ENCODE peak calls at places on chromosomes 7 and 10, in five cellular contexts. F, H, O, B and E are unnamed samples.

GRCh38 chr7:66921918-66922486 is 977 bp downstream of the TMEM248 start:
- DNase-seq in F (no peak), H (no peak), O (peak), B (peak), E (no peak)

GRCh38 chr7:18890134-18890533 is 227.3 kb downstream of the TWIST1 start:
- DNase-seq in F (no peak), H (no peak), O (no peak), B (no peak), E (no peak)

GRCh38 chr7:130144632-130145171 is 60.5 kb downstream of the TMEM209 start:
- DNase-seq in F (no peak), H (no peak), O (no peak), B (no peak), E (no peak)

GRCh38 chr10:128058746-128059125 is 67.5 kb downstream of the MKI67 start:
- DNase-seq in F (no peak), H (no peak), O (no peak), B (no peak), E (no peak)

GRCh38 chr10:51993475-51993874 is 294.1 kb upstream of the CSTF2T start:
- DNase-seq in F (no peak), H (no peak), O (no peak), B (no peak), E (no peak)

GRCh38 chr10:59901481-59901880 is 4.9 kb downstream of the CCDC6 start:
- DNase-seq in F (no peak), H (no peak), O (no peak), B (no peak), E (no peak)

GRCh38 chr10:66218981-66219587 is 706.8 kb upstream of the LRRTM3 start:
- DNase-seq in F (no peak), H (no peak), O (no peak), B (no peak), E (no peak)

GRCh38 chr10:44193567-44194220 is 191.2 kb downstream of the CXCL12 start:
- DNase-seq in F (no peak), H (no peak), O (no peak), B (no peak), E (no peak)

GRCh38 chr7:36430171-36430570 is 40.5 kb downstream of the ANLN start:
- DNase-seq in F (no peak), H (no peak), O (no peak), B (no peak), E (no peak)

GRCh38 chr10:28097633-28098032 is 98.8 kb upstream of the ODAD2 start:
- DNase-seq in F (no peak), H (no peak), O (no peak), B (no peak), E (no peak)
- TF ChIP-seq CTCF in F (no peak), H (no peak), O (no peak), B (no peak), E (no peak)

DNA sequence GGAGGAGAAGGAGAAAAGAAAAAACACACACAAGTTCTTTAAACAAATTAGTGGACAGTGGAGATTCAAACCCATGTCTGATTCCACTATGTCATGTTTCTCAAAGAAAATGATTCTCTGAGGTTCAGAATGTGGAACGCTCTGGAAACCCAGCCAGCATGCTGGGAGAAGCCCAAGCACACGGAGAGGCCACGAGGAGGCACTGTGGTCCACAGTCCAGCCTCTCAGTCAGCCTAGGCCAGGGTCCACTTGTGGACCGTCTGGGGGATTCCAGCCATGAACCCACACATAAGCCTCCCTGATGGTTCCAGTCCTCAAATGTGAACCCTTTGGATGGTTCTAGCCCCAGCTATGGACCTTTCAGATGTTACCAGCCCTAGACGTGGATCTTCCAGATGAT is 73.4 kb downstream of the CAV1 start:
- DNase-seq in F (no peak), H (no peak), O (no peak), B (no peak), E (no peak)
- TF ChIP-seq CTCF in F (no peak), H (no peak), O (no peak), B (peak), E (peak)

DNA sequence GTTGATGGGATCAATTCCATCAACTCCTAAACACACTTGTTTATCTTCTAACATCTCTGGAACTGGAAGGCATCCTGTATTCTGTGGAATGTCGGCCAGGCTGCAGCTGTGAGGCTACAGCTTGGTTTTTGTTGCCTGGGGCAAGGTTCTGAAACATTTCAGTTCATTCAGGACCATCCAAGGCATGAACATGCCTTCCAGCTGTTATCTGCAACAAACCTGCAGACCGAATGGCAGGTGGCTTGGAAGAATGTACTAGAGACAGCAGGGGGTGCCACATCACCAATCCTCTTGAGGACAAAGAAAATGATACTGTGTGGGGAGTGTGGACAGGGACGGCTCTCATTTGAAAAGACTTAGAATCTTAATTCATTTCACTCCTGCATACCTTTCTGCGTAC is 12.4 kb downstream of the PAPOLB start:
- DNase-seq in F (no peak), H (peak), O (no peak), B (no peak), E (no peak)
- TF ChIP-seq CTCF in F (no peak), H (no peak), O (peak), B (peak), E (peak)

DNA sequence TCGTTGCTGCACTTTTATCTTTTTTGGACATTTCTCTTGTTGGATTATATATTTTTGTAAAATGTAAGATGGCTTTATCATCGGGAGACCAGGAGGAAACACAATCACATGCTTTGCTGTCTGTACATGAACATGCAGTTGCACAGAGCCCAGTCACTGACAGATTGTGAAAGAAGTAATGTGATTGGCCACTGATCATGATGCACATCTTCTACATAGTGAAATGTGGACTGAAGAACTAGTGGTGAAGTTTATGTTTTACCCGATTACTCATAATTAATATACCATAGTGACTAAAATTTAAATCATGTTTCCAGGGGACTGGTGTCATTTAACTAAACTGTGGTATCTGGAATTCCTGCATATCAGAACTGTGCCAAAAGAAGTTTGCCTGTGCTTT is 289.6 kb downstream of the PPP1R3A start:
- DNase-seq in F (no peak), H (no peak), O (no peak), B (no peak), E (no peak)
- TF ChIP-seq CTCF in F (no peak), H (no peak), O (no peak), B (no peak), E (no peak)

DNA sequence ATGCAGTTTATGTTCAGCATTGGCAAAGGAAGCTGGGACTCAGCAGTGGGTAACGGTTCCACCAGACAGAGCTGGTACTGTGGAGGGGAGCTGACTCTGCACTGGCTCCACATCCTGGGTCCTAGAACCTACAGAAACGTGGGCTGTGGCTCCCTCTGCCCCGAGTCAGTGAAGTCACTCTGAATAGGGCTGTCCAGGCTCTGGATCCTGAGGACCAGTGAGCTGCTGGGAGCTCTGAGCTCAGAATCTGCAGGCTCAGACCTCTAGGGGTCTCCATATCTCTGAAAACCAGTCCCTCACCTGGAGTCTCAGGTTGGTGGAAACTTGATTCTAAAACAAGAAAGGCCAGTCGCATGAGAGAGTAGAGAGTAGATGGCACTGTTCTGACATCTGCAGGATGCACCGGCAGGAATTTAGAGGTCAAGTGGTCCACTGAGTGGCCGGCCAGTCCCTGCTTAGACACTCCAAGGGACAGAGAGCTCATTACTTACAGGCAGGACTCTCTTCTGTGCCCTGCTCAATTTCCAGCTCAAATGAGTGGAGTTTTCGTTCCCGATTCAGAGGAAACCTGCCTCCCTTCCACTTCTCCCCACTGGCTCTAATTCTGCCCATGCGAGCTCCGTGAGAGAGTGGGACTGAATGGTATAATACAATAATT is 18.6 kb downstream of the NPFFR1 start:
- DNase-seq in F (no peak), H (no peak), O (no peak), B (no peak), E (no peak)
- TF ChIP-seq CTCF in F (no peak), H (no peak), O (no peak), B (peak), E (peak)